ENCODE peak calls at places on chromosomes 16 and 17, in four cellular contexts. One of them, this sample, is unnamed.
A peak's percentile ranks its signal among the peaks of the same experiment; 100 is the strongest.

GRCh38 chr17:79633937-79634813 is 23.3 kb upstream of the RBFOX3 start:
- DNase-seq in HFF-Myc: no peak
- DNase-seq in K562: no peak
- DNase-seq in fibroblast of mammary gland: no peak
- DNase-seq in this sample: no peak

GRCh38 chr16:21156767-21157467 is 1.6 kb upstream of the LDAF1 start:
- DNase-seq in fibroblast of mammary gland: peak; percentile 86
- DNase-seq in HFF-Myc: peak; percentile 56
- DNase-seq in K562: peak; percentile 67
- DNase-seq in this sample: peak; percentile 40

GRCh38 chr16:81480856-81481821 is 36.5 kb downstream of the CMIP start:
- DNase-seq in HFF-Myc: no peak
- DNase-seq in K562: peak; percentile 56
- DNase-seq in fibroblast of mammary gland: peak; percentile 63
- DNase-seq in this sample: peak; percentile 100

GRCh38 chr16:67115649-67116048 is 5.9 kb downstream of the PHAF1 start:
- DNase-seq in K562: no peak
- DNase-seq in fibroblast of mammary gland: peak; percentile 97
- DNase-seq in HFF-Myc: no peak
- DNase-seq in this sample: no peak

GRCh38 chr17:76625496-76625895 is 18.1 kb downstream of the ST6GALNAC1 start:
- DNase-seq in K562: no peak
- DNase-seq in HFF-Myc: no peak
- DNase-seq in fibroblast of mammary gland: no peak
- DNase-seq in this sample: no peak

GRCh38 chr17:66691644-66692500 is 143.0 kb upstream of the CACNG5 start:
- DNase-seq in HFF-Myc: no peak
- DNase-seq in K562: no peak
- DNase-seq in fibroblast of mammary gland: peak; percentile 66
- DNase-seq in this sample: peak; percentile 20

GRCh38 chr16:31876955-31877828 is 3.6 kb downstream of the ZNF267 start:
- DNase-seq in HFF-Myc: peak; percentile 52
- DNase-seq in K562: no peak
- DNase-seq in fibroblast of mammary gland: peak; percentile 95
- DNase-seq in this sample: peak; percentile 53

GRCh38 chr16:65323655-65324237 is 201.9 kb upstream of the CDH11 start:
- DNase-seq in fibroblast of mammary gland: no peak
- DNase-seq in HFF-Myc: no peak
- DNase-seq in K562: no peak
- DNase-seq in this sample: peak; percentile 4

GRCh38 chr16:35146031-35146710 is 1686.8 kb downstream of the TP53TG3F start:
- DNase-seq in fibroblast of mammary gland: no peak
- DNase-seq in HFF-Myc: no peak
- DNase-seq in K562: no peak
- DNase-seq in this sample: no peak

DNA sequence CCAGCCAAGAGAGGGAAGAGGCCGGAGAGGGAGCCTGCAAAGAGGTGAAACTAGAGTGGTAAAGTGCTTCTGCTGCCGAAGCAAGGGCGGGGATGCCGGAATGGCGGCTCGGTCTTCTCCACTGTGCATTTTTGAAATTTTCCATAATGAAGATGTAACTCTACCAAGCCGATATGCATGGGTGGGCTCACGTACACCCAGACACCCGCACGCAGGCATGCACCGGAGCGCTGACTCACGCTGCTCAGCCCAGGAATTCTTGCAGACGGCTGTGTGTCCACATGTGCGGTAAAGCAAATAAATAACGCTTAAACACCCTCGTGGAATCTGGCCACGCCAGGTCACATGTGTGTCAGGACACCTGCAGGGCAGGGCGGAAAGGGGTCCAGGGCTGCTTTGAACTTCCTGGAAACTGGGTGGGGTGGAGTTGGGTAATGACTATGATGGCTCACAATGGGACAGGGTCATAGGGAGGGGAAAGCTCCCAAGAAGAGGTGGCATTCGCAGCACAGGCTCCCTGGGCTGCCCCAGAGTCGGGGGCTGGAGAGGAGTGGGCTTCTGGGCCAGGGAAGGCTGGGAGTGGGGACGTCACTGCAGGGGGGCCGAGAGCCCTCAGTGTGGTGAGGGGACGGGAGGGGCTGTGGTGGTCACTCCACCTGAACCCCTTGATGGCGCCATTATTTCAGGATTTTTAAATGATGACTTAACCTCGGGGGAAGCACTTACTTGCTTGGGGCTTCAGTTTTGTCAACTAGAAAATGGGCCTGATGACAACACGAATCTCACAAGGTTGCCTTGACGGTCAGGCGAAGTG is 265.5 kb downstream of the PARN start:
- DNase-seq in fibroblast of mammary gland: peak; percentile 68
- DNase-seq in K562: peak; percentile 39
- DNase-seq in HFF-Myc: no peak
- DNase-seq in this sample: no peak
- TF ChIP-seq CTCF in fibroblast of mammary gland: no peak
- TF ChIP-seq CTCF in K562: no peak
- TF ChIP-seq CTCF in HFF-Myc: no peak
- TF ChIP-seq CTCF in this sample: no peak

GRCh38 chr16:72149676-72150464 is 22.1 kb downstream of the PMFBP1 start:
- DNase-seq in HFF-Myc: no peak
- DNase-seq in K562: no peak
- DNase-seq in fibroblast of mammary gland: no peak
- DNase-seq in this sample: peak; percentile 58
- TF ChIP-seq CTCF in HFF-Myc: peak; percentile 15
- TF ChIP-seq CTCF in K562: peak; percentile 46
- TF ChIP-seq CTCF in fibroblast of mammary gland: no peak
- TF ChIP-seq CTCF in this sample: no peak

DNA sequence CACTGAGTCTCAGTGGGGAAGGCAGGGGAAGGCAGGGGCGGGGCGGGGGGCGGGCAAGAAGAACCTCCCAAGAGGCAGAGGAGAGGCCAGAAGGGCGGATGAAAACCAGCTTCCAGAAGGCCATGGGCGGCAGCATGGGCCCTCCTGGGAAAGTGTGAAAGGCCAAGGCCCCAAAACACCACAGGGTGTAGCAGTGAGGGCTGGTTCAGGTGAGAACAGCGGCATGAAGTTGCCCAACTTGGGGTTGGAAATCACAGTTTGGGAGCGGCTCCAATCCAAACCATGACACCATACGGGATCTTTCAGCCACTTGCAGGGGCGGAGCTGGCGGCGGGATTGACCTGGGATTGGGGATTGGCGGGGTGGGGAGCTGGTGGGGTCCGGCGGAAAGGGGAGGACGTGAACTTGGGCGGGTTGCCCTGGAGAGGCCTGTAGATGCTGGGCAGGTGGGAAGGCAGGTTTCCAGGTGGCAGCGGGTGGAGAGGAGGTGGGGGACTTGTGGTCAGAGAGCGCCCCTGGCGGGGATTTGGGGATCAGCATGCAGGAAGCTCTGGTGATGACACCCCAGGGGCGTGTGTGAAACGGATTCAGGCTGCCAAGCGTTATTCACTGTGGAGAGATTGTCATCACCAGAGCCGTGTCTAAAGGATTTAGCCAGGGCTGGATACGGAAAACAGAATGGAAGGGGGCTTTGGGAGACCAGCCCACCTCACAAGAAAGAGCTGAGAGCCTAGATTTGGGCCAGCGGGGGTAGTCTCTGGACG is 80.9 kb downstream of the ARHGAP23 start:
- DNase-seq in fibroblast of mammary gland: peak; percentile 86
- DNase-seq in HFF-Myc: peak; percentile 61
- DNase-seq in K562: peak; percentile 92
- DNase-seq in this sample: peak; percentile 34
- TF ChIP-seq CTCF in fibroblast of mammary gland: peak; percentile 72
- TF ChIP-seq CTCF in HFF-Myc: peak; percentile 85
- TF ChIP-seq CTCF in K562: peak; percentile 91
- TF ChIP-seq CTCF in this sample: peak; percentile 29

GRCh38 chr17:72479113-72479512 is 358.3 kb downstream of the SOX9 start:
- DNase-seq in fibroblast of mammary gland: no peak
- DNase-seq in HFF-Myc: no peak
- DNase-seq in K562: no peak
- DNase-seq in this sample: no peak
- TF ChIP-seq CTCF in fibroblast of mammary gland: no peak
- TF ChIP-seq CTCF in HFF-Myc: no peak
- TF ChIP-seq CTCF in K562: no peak
- TF ChIP-seq CTCF in this sample: no peak

DNA sequence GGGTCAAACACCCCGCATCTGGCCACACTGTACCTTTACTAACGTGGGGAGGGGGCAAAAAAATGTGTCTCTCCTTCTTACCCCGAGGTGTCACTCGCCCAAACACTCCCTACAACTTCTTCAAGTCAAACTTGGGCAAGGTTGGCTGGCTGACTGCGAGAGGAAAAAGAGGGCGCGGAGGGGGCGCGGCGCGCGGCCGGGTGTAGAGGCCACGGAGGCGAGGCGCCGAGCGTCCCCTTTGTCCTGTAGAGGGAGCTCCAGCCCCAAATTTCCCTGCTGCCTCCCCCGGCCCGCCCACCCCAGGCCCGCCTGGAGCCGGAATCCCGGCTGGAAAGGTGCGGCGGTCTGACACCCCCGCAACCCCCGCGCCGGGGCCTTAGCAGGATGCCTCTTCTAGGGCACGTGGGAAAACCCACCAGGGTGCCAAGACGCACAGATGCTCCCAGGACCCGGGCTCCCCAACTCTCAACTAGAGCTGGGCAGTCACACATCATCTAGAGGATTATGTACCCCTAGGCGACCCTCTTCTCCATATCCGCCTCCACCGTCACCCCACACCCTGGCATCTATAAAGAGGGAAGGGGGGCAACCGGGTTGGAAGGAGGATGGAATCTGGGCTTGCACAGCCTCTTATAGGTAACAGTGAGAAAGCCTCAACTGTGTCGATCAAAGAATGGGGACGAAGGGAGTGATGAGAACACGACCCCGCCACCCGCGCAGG is 4.2 kb downstream of the IRX3 start:
- DNase-seq in HFF-Myc: no peak
- DNase-seq in fibroblast of mammary gland: peak; percentile 29
- DNase-seq in K562: peak; percentile 71
- DNase-seq in this sample: peak; percentile 70
- TF ChIP-seq CTCF in HFF-Myc: peak; percentile 45
- TF ChIP-seq CTCF in fibroblast of mammary gland: peak; percentile 38
- TF ChIP-seq CTCF in K562: peak; percentile 57
- TF ChIP-seq CTCF in this sample: peak; percentile 38

GRCh38 chr16:4760221-4760910 is 6.6 kb downstream of the ZNF500 start:
- DNase-seq in K562: no peak
- DNase-seq in fibroblast of mammary gland: no peak
- DNase-seq in HFF-Myc: no peak
- DNase-seq in this sample: no peak
- TF ChIP-seq CTCF in K562: no peak
- TF ChIP-seq CTCF in fibroblast of mammary gland: no peak
- TF ChIP-seq CTCF in HFF-Myc: no peak
- TF ChIP-seq CTCF in this sample: no peak

GRCh38 chr17:19264681-19265080 is 27.5 kb downstream of the EPN2 start:
- DNase-seq in K562: no peak
- DNase-seq in HFF-Myc: no peak
- DNase-seq in fibroblast of mammary gland: no peak
- DNase-seq in this sample: no peak

GRCh38 chr17:19265755-19266154 is 28.6 kb downstream of the EPN2 start:
- DNase-seq in fibroblast of mammary gland: no peak
- DNase-seq in K562: no peak
- DNase-seq in HFF-Myc: no peak
- DNase-seq in this sample: no peak

GRCh38 chr17:19263621-19264010 is 26.4 kb downstream of the EPN2 start:
- DNase-seq in HFF-Myc: no peak
- DNase-seq in K562: no peak
- DNase-seq in fibroblast of mammary gland: peak; percentile 77
- DNase-seq in this sample: no peak

GRCh38 chr17:19262650-19263620 is 25.8 kb downstream of the EPN2 start:
- DNase-seq in HFF-Myc: no peak
- DNase-seq in fibroblast of mammary gland: peak; percentile 73
- DNase-seq in K562: no peak
- DNase-seq in this sample: no peak

DNA sequence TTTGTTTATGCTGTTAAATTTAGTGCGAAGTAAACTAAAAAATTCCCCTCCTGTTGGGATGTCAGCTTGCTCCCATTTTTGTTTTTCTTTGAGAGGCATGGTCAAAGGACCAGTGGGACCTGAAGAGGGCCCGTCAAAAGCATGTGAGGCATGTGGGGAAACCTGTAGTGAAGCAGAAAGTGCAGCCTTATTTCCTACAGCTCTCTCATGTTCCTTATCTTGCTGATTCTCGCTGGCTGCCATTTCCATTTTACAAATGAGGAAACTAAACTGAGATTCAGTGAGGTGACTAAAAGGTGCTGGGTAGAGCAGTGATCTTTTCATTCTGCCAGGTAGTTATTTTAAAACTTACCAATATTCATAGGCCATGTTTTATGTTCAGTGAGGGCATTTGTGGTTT is 27.1 kb downstream of the EPN2 start:
- DNase-seq in HFF-Myc: no peak
- DNase-seq in fibroblast of mammary gland: no peak
- DNase-seq in K562: no peak
- DNase-seq in this sample: no peak
- TF ChIP-seq CTCF in HFF-Myc: no peak
- TF ChIP-seq CTCF in fibroblast of mammary gland: no peak
- TF ChIP-seq CTCF in K562: no peak
- TF ChIP-seq CTCF in this sample: no peak

GRCh38 chr17:39579318-39580081 is 28.2 kb downstream of the NEUROD2 start:
- DNase-seq in fibroblast of mammary gland: no peak
- DNase-seq in K562: no peak
- DNase-seq in HFF-Myc: no peak
- DNase-seq in this sample: no peak

GRCh38 chr17:39578272-39578671 is 29.4 kb downstream of the NEUROD2 start:
- DNase-seq in fibroblast of mammary gland: no peak
- DNase-seq in HFF-Myc: no peak
- DNase-seq in K562: no peak
- DNase-seq in this sample: no peak

GRCh38 chr17:39580082-39580468 is 27.6 kb downstream of the NEUROD2 start:
- DNase-seq in HFF-Myc: no peak
- DNase-seq in K562: no peak
- DNase-seq in fibroblast of mammary gland: no peak
- DNase-seq in this sample: no peak

GRCh38 chr17:39573447-39574298 is 34.0 kb downstream of the NEUROD2 start:
- DNase-seq in K562: peak; percentile 82
- DNase-seq in HFF-Myc: no peak
- DNase-seq in fibroblast of mammary gland: peak; percentile 60
- DNase-seq in this sample: peak; percentile 35

DNA sequence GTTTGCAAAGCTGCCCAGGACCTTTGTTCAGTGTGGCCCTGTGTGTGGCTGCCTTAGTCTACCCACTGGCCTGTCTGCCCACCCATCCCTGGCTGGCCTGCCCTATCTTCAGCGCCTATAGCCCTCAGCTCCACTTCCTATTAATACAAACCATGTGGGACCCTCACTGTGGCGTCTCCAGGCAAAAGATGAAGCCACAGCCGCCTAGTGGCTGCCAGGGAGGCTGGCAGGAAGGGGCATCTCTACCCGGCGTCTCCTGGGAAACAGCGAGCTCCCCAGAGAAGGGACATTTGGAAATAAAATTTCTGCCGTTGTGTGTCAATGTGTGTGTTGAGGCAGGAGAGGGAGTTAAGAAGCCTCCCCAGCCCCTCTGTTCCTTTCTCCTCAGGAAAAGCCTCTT is 31.5 kb downstream of the NEUROD2 start:
- DNase-seq in HFF-Myc: no peak
- DNase-seq in fibroblast of mammary gland: no peak
- DNase-seq in K562: no peak
- DNase-seq in this sample: peak; percentile 57
- TF ChIP-seq CTCF in HFF-Myc: peak; percentile 74
- TF ChIP-seq CTCF in fibroblast of mammary gland: peak; percentile 28
- TF ChIP-seq CTCF in K562: peak; percentile 38
- TF ChIP-seq CTCF in this sample: peak; percentile 68